ENCODE peak calls at places on chromosome 3, in nine cellular contexts. One of them, this sample, is unnamed. For H3K36me3, the result is how much of the 10 kb centered on the place peaks cover.

GRCh38 chr3:187131981-187132380 is 7.3 kb downstream of the RPL39L start:
- DNase-seq in aorta: no peak
- DNase-seq in GM23338: no peak
- DNase-seq in lung: no peak
- DNase-seq in GM12878: no peak
- DNase-seq in upper lobe of right lung: no peak
- DNase-seq in stomach: no peak
- DNase-seq in mesendoderm: no peak
- DNase-seq in esophagus squamous epithelium: no peak
- DNase-seq in this sample: no peak

GRCh38 chr3:196272826-196273225 is 14.7 kb downstream of the PCYT1A start:
- DNase-seq in mesendoderm: no peak
- DNase-seq in esophagus squamous epithelium: no peak
- DNase-seq in stomach: no peak
- DNase-seq in aorta: no peak
- DNase-seq in GM12878: no peak
- DNase-seq in GM23338: no peak
- DNase-seq in upper lobe of right lung: no peak
- DNase-seq in lung: no peak
- DNase-seq in this sample: no peak

GRCh38 chr3:185663929-185664328 is 77.8 kb downstream of the SENP2 start:
- DNase-seq in stomach: no peak
- DNase-seq in mesendoderm: no peak
- DNase-seq in esophagus squamous epithelium: no peak
- DNase-seq in lung: no peak
- DNase-seq in aorta: no peak
- DNase-seq in GM23338: no peak
- DNase-seq in GM12878: no peak
- DNase-seq in upper lobe of right lung: no peak
- DNase-seq in this sample: no peak

GRCh38 chr3:156158656-156159295 is 38.4 kb downstream of the KCNAB1 start:
- DNase-seq in esophagus squamous epithelium: no peak
- DNase-seq in mesendoderm: no peak
- DNase-seq in upper lobe of right lung: no peak
- DNase-seq in stomach: no peak
- DNase-seq in GM23338: no peak
- DNase-seq in aorta: no peak
- DNase-seq in lung: no peak
- DNase-seq in GM12878: no peak
- DNase-seq in this sample: no peak

GRCh38 chr3:195897853-195898415 is 10.4 kb downstream of the TNK2 start:
- DNase-seq in GM12878: no peak
- DNase-seq in GM23338: peak
- DNase-seq in stomach: no peak
- DNase-seq in aorta: peak
- DNase-seq in lung: no peak
- DNase-seq in mesendoderm: peak
- DNase-seq in esophagus squamous epithelium: no peak
- DNase-seq in upper lobe of right lung: no peak
- DNase-seq in this sample: no peak

GRCh38 chr3:60399861-60400845 is 851.1 kb downstream of the FHIT start:
- DNase-seq in stomach: no peak
- DNase-seq in GM12878: no peak
- DNase-seq in esophagus squamous epithelium: no peak
- DNase-seq in mesendoderm: peak
- DNase-seq in aorta: no peak
- DNase-seq in GM23338: no peak
- DNase-seq in upper lobe of right lung: no peak
- DNase-seq in lung: no peak
- DNase-seq in this sample: no peak

GRCh38 chr3:192834428-192834827 is 83.2 kb downstream of the MB21D2 start:
- DNase-seq in lung: no peak
- DNase-seq in GM12878: no peak
- DNase-seq in aorta: no peak
- DNase-seq in mesendoderm: no peak
- DNase-seq in stomach: no peak
- DNase-seq in upper lobe of right lung: no peak
- DNase-seq in GM23338: peak
- DNase-seq in esophagus squamous epithelium: no peak
- DNase-seq in this sample: no peak

GRCh38 chr3:101120039-101120438 is 126.8 kb upstream of the ABI3BP start:
- DNase-seq in stomach: no peak
- DNase-seq in esophagus squamous epithelium: no peak
- DNase-seq in mesendoderm: no peak
- DNase-seq in lung: no peak
- DNase-seq in aorta: no peak
- DNase-seq in GM12878: no peak
- DNase-seq in upper lobe of right lung: no peak
- DNase-seq in GM23338: no peak
- DNase-seq in this sample: no peak

GRCh38 chr3:14877404-14877803 is 58.6 kb downstream of the FGD5 start:
- DNase-seq in stomach: no peak
- DNase-seq in esophagus squamous epithelium: no peak
- DNase-seq in mesendoderm: no peak
- DNase-seq in GM12878: no peak
- DNase-seq in GM23338: no peak
- DNase-seq in lung: no peak
- DNase-seq in aorta: no peak
- DNase-seq in upper lobe of right lung: no peak
- DNase-seq in this sample: no peak

GRCh38 chr3:115194461-115194860 is 47.4 kb upstream of the ZBTB20 start:
- DNase-seq in GM12878: no peak
- DNase-seq in upper lobe of right lung: no peak
- DNase-seq in esophagus squamous epithelium: no peak
- DNase-seq in mesendoderm: no peak
- DNase-seq in GM23338: no peak
- DNase-seq in stomach: no peak
- DNase-seq in aorta: no peak
- DNase-seq in lung: no peak
- DNase-seq in this sample: no peak

GRCh38 chr3:193190387-193190786 is 50.6 kb upstream of the PLAAT1 start:
- DNase-seq in stomach: no peak
- DNase-seq in esophagus squamous epithelium: no peak
- DNase-seq in GM12878: no peak
- DNase-seq in lung: peak
- DNase-seq in upper lobe of right lung: no peak
- DNase-seq in aorta: no peak
- DNase-seq in mesendoderm: peak
- DNase-seq in GM23338: peak
- DNase-seq in this sample: no peak

GRCh38 chr3:44125882-44126281 is 115.8 kb upstream of the TOPAZ1 start:
- DNase-seq in GM23338: no peak
- DNase-seq in mesendoderm: peak
- DNase-seq in GM12878: no peak
- DNase-seq in stomach: no peak
- DNase-seq in upper lobe of right lung: no peak
- DNase-seq in lung: no peak
- DNase-seq in aorta: no peak
- DNase-seq in esophagus squamous epithelium: no peak
- DNase-seq in this sample: no peak

GRCh38 chr3:180700941-180701340 is 21.7 kb upstream of the CCDC39 start:
- DNase-seq in GM23338: no peak
- DNase-seq in stomach: no peak
- DNase-seq in aorta: no peak
- DNase-seq in esophagus squamous epithelium: no peak
- DNase-seq in mesendoderm: no peak
- DNase-seq in upper lobe of right lung: no peak
- DNase-seq in GM12878: no peak
- DNase-seq in lung: no peak
- DNase-seq in this sample: no peak

GRCh38 chr3:72482589-72483249 is 365.5 kb downstream of the SHQ1 start:
- DNase-seq in mesendoderm: peak
- DNase-seq in esophagus squamous epithelium: peak
- DNase-seq in upper lobe of right lung: peak
- DNase-seq in lung: peak
- DNase-seq in GM23338: peak
- DNase-seq in stomach: peak
- DNase-seq in GM12878: peak
- DNase-seq in aorta: peak
- DNase-seq in this sample: peak

GRCh38 chr3:35651888-35652287 is 12.6 kb downstream of the ARPP21 start:
- DNase-seq in esophagus squamous epithelium: no peak
- DNase-seq in aorta: no peak
- DNase-seq in stomach: no peak
- DNase-seq in GM12878: no peak
- DNase-seq in GM23338: no peak
- DNase-seq in upper lobe of right lung: no peak
- DNase-seq in lung: no peak
- DNase-seq in mesendoderm: no peak
- DNase-seq in this sample: no peak

DNA sequence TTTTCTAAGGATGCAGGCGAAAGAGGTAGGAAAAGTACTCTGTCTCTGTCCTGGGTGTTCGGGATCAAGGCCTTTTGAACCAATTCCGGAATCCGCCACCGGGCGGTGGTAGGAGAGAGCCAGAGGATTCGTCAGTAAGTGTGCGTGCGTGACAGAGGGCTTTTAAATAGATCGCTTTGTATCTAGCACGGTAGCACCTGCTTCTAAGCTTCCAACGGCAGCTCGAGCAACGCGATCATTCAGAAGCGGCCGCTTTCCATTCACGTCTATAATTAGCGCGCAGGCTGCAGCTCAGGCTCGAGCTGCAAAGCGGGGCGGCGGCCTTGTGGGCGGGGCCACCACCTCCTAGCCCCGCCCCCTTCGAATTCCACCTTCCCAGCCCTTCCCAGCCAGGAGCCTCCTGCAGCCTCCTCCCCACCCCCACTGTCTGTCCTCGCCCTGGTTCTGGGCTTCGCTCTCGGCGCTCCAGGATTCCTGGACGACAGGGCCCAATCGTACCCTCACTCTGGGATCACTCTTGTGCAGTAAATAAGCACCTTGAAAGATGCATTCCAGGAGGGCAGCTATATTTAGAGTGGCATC is 224.3 kb upstream of the TPRG1 start:
- DNase-seq in lung: peak
- DNase-seq in esophagus squamous epithelium: no peak
- DNase-seq in GM12878: no peak
- DNase-seq in upper lobe of right lung: peak
- DNase-seq in stomach: peak
- DNase-seq in mesendoderm: peak
- DNase-seq in aorta: peak
- DNase-seq in GM23338: peak
- DNase-seq in this sample: no peak
- H3K4me3 ChIP-seq in lung: no peak
- H3K4me3 ChIP-seq in esophagus squamous epithelium: peak
- H3K4me3 ChIP-seq in GM12878: no peak
- H3K4me3 ChIP-seq in upper lobe of right lung: peak
- H3K4me3 ChIP-seq in stomach: peak
- H3K4me3 ChIP-seq in mesendoderm: peak
- H3K4me3 ChIP-seq in aorta: no peak
- H3K4me3 ChIP-seq in GM23338: peak
- H3K4me3 ChIP-seq in this sample: no peak

GRCh38 chr3:66376568-66376967 is 124.3 kb downstream of the LRIG1 start:
- DNase-seq in aorta: no peak
- DNase-seq in stomach: no peak
- DNase-seq in lung: no peak
- DNase-seq in mesendoderm: no peak
- DNase-seq in esophagus squamous epithelium: no peak
- DNase-seq in upper lobe of right lung: no peak
- DNase-seq in GM12878: no peak
- DNase-seq in GM23338: no peak
- DNase-seq in this sample: no peak
- H3K36me3 ChIP-seq in aorta: under half
- H3K36me3 ChIP-seq in stomach: half or more
- H3K36me3 ChIP-seq in lung: under half
- H3K36me3 ChIP-seq in mesendoderm: under half
- H3K36me3 ChIP-seq in esophagus squamous epithelium: half or more
- H3K36me3 ChIP-seq in upper lobe of right lung: half or more
- H3K36me3 ChIP-seq in GM12878: under half
- H3K36me3 ChIP-seq in GM23338: under half
- H3K36me3 ChIP-seq in this sample: under half

GRCh38 chr3:29168686-29169085 is 112.2 kb upstream of the RBMS3 start:
- DNase-seq in lung: no peak
- DNase-seq in GM12878: no peak
- DNase-seq in stomach: no peak
- DNase-seq in GM23338: no peak
- DNase-seq in upper lobe of right lung: no peak
- DNase-seq in mesendoderm: no peak
- DNase-seq in esophagus squamous epithelium: no peak
- DNase-seq in aorta: no peak
- DNase-seq in this sample: no peak

GRCh38 chr3:29170894-29171582 is 109.8 kb upstream of the RBMS3 start:
- DNase-seq in GM23338: no peak
- DNase-seq in upper lobe of right lung: no peak
- DNase-seq in lung: no peak
- DNase-seq in mesendoderm: no peak
- DNase-seq in esophagus squamous epithelium: no peak
- DNase-seq in GM12878: no peak
- DNase-seq in aorta: no peak
- DNase-seq in stomach: no peak
- DNase-seq in this sample: no peak

GRCh38 chr3:29169456-29169855 is 111.4 kb upstream of the RBMS3 start:
- DNase-seq in upper lobe of right lung: no peak
- DNase-seq in esophagus squamous epithelium: no peak
- DNase-seq in aorta: no peak
- DNase-seq in lung: no peak
- DNase-seq in mesendoderm: no peak
- DNase-seq in GM23338: no peak
- DNase-seq in GM12878: no peak
- DNase-seq in stomach: no peak
- DNase-seq in this sample: no peak

GRCh38 chr3:29167180-29167579 is 113.7 kb upstream of the RBMS3 start:
- DNase-seq in mesendoderm: no peak
- DNase-seq in aorta: no peak
- DNase-seq in esophagus squamous epithelium: no peak
- DNase-seq in stomach: no peak
- DNase-seq in GM12878: no peak
- DNase-seq in upper lobe of right lung: no peak
- DNase-seq in GM23338: no peak
- DNase-seq in lung: no peak
- DNase-seq in this sample: no peak

GRCh38 chr3:29171583-29171990 is 109.3 kb upstream of the RBMS3 start:
- DNase-seq in GM23338: no peak
- DNase-seq in upper lobe of right lung: no peak
- DNase-seq in aorta: no peak
- DNase-seq in mesendoderm: no peak
- DNase-seq in esophagus squamous epithelium: no peak
- DNase-seq in lung: no peak
- DNase-seq in stomach: no peak
- DNase-seq in GM12878: no peak
- DNase-seq in this sample: peak
- H3K4me3 ChIP-seq in GM23338: no peak
- H3K4me3 ChIP-seq in upper lobe of right lung: no peak
- H3K4me3 ChIP-seq in aorta: no peak
- H3K4me3 ChIP-seq in mesendoderm: no peak
- H3K4me3 ChIP-seq in esophagus squamous epithelium: no peak
- H3K4me3 ChIP-seq in lung: no peak
- H3K4me3 ChIP-seq in stomach: no peak
- H3K4me3 ChIP-seq in GM12878: no peak
- H3K4me3 ChIP-seq in this sample: no peak

DNA sequence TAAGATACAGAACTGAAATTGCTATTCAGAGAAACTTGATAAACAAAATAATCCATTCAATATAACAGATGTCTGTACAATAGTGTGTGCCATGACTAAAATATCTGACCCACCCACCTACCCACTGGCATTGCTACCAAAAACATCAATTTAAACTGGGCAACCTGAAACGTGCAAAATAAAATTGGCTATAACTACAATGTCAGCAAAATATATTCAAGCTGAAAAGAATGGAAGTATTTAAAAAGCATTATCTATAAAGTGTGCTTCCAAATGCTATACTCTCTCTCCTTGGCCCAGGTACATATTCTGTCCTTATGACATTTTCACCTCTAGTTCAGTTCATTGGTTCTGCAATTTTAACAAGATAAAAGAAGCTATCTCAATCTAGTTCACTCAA is 379.6 kb upstream of the ATP11B start:
- DNase-seq in esophagus squamous epithelium: no peak
- DNase-seq in GM23338: no peak
- DNase-seq in aorta: no peak
- DNase-seq in GM12878: no peak
- DNase-seq in lung: no peak
- DNase-seq in upper lobe of right lung: no peak
- DNase-seq in mesendoderm: no peak
- DNase-seq in stomach: no peak
- DNase-seq in this sample: no peak
- H3K36me3 ChIP-seq in esophagus squamous epithelium: under half
- H3K36me3 ChIP-seq in GM23338: under half
- H3K36me3 ChIP-seq in aorta: under half
- H3K36me3 ChIP-seq in GM12878: under half
- H3K36me3 ChIP-seq in lung: under half
- H3K36me3 ChIP-seq in upper lobe of right lung: under half
- H3K36me3 ChIP-seq in mesendoderm: under half
- H3K36me3 ChIP-seq in stomach: under half
- H3K36me3 ChIP-seq in this sample: under half